ENCODE peak calls at places on chromosome 12, in four cellular contexts. C is lower leg skin, F is epithelial cell of esophagus, V is suprapubic skin. D is an unnamed sample.

GRCh38 chr12:49893753-49894752 is 9.6 kb downstream of the FAIM2 start:
- DNase-seq in C (no peak), F (peak), V (no peak), D (no peak)

GRCh38 chr12:126727656-126728055 is 1539.3 kb upstream of the TMEM132C start:
- DNase-seq in C (no peak), F (no peak), V (no peak), D (no peak)

GRCh38 chr12:30582943-30583342 is 112.7 kb downstream of the IPO8 start:
- DNase-seq in C (no peak), F (peak), V (no peak), D (no peak)

GRCh38 chr12:11763760-11764520 is 114.5 kb downstream of the ETV6 start:
- DNase-seq in C (no peak), F (no peak), V (no peak), D (no peak)

GRCh38 chr12:15770581-15770980 is 18.6 kb downstream of the EPS8 start:
- DNase-seq in C (no peak), F (no peak), V (no peak), D (no peak)

GRCh38 chr12:79959484-79959883 is 24.6 kb upstream of the PPP1R12A start:
- DNase-seq in C (no peak), F (no peak), V (no peak), D (no peak)

GRCh38 chr12:69810870-69811498 is 14.0 kb upstream of the MYRFL start:
- DNase-seq in C (no peak), F (peak), V (no peak), D (no peak)

GRCh38 chr12:70007687-70008086 is 182.7 kb downstream of the MYRFL start:
- DNase-seq in C (no peak), F (peak), V (no peak), D (no peak)

GRCh38 chr12:129332286-129332685 is 479.0 kb downstream of the GLT1D1 start:
- DNase-seq in C (no peak), F (no peak), V (no peak), D (no peak)

GRCh38 chr12:95303476-95303875 is 85.9 kb downstream of the VEZT start:
- DNase-seq in C (no peak), F (no peak), V (no peak), D (no peak)

GRCh38 chr12:52007158-52007921 is 594 bp downstream of the TAMALIN start:
- DNase-seq in C (peak), F (no peak), V (peak), D (peak)

GRCh38 chr12:100267603-100268281 is 765 bp downstream of the SCYL2 start:
- DNase-seq in C (no peak), F (peak), V (peak), D (no peak)

GRCh38 chr12:13343380-13343779 is 146.9 kb downstream of the EMP1 start:
- DNase-seq in C (no peak), F (peak), V (no peak), D (no peak)

GRCh38 chr12:83893101-83893500 is 1019.5 kb downstream of the SLC6A15 start:
- DNase-seq in C (no peak), F (no peak), V (no peak), D (no peak)

GRCh38 chr12:100020370-100020769 is 35.6 kb upstream of the ANKS1B start:
- DNase-seq in C (no peak), F (peak), V (no peak), D (no peak)

GRCh38 chr12:110606253-110606611 is 7.7 kb upstream of the TCTN1 start:
- DNase-seq in C (no peak), F (no peak), V (no peak), D (no peak)

GRCh38 chr12:3179731-3180130 is 102.6 kb downstream of the TSPAN9 start:
- DNase-seq in C (no peak), F (no peak), V (no peak), D (no peak)

GRCh38 chr12:29889737-29890136 is 106.0 kb upstream of the TMTC1 start:
- DNase-seq in C (no peak), F (peak), V (no peak), D (no peak)

GRCh38 chr12:3035171-3035570 is 42.0 kb upstream of the TSPAN9 start:
- DNase-seq in C (no peak), F (no peak), V (no peak), D (no peak)

GRCh38 chr12:126069549-126070165 is 1004.4 kb downstream of the AACS start:
- DNase-seq in C (no peak), F (peak), V (no peak), D (no peak)

GRCh38 chr12:67676624-67677023 is 28.1 kb downstream of the DYRK2 start:
- DNase-seq in C (no peak), F (peak), V (no peak), D (no peak)
- TF ChIP-seq CTCF in C (no peak), F (no peak), V (no peak), D (no peak)

DNA sequence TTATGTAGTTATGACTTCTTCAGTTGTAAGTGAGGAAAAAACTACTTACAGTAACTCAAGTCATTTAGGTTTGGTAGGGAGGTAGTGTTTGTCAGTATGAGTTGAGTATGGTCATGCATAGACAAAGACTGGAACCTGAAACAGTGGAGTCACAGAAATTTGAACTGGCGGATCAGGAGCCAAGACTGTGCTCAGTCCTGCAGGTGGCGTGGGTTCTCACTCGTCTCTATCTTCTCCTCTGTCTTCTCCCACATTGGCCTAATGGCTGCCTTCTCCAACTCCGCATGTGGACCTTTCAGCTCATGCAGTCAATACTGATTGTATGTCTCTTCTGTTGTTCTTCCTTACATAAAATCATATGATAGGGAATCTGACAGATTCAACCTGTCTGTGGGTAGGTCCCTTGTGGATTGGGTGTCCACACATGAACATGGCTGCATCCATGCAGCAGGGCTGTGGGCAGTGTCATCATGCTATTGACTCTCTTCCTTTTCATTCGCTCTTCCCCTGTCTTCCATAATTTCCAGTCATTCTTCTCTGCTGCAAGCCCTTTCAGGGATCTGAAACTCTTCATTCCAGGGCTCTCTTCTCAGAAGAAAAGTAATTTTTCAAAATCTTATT is 78.8 kb upstream of the NEDD1 start:
- DNase-seq in C (no peak), F (no peak), V (no peak), D (no peak)
- TF ChIP-seq CTCF in C (no peak), F (no peak), V (no peak), D (no peak)

GRCh38 chr12:57679697-57680096 is 14.2 kb upstream of the OS9 start:
- DNase-seq in C (no peak), F (no peak), V (no peak), D (no peak)

GRCh38 chr12:57672801-57673200 is 21.1 kb upstream of the OS9 start:
- DNase-seq in C (no peak), F (no peak), V (no peak), D (no peak)

DNA sequence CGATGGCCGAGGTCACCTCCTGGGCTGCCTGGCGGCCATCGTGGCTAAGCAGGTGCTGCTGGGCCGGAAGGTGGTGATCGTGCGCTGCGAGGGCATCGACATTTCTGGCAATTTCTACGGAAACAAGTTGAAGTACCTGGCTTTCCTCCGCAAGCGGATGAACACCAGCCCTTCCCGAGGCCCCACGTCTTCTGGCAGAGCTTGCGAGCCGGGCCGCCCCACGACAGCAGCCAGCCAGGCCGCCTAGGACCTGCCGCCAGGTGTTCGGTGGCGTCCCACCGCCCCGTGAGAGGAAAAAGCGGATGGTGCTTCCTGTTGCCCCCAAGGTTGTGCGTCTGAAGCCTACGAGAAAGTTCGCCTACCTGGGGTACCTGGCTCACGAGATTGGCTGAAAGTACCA is 19.2 kb upstream of the OS9 start:
- DNase-seq in C (no peak), F (no peak), V (no peak), D (no peak)
- TF ChIP-seq CTCF in C (no peak), F (no peak), V (no peak), D (no peak)

DNA sequence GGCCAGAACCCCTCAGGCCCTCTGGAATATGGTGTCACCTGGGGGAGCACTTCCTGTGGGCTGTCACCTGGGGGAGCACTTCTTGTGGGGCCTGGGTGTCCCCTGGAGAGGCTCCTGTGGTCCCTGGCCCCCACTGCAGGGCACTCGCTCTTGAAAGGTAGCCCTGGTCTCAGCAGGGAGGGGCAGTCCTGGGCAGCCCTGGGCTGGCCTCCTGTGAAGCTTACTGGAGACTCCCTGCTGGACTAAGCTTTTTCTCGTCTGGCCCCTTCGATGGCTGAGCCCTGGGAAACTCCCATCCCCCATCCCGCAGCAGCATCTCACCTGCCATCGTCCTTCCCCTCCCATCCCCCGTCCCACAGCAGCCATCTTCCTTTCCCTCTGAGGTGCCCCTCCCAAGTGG is 17.7 kb downstream of the FBRSL1 start:
- DNase-seq in C (no peak), F (no peak), V (no peak), D (no peak)
- TF ChIP-seq CTCF in C (no peak), F (peak), V (no peak), D (no peak)

DNA sequence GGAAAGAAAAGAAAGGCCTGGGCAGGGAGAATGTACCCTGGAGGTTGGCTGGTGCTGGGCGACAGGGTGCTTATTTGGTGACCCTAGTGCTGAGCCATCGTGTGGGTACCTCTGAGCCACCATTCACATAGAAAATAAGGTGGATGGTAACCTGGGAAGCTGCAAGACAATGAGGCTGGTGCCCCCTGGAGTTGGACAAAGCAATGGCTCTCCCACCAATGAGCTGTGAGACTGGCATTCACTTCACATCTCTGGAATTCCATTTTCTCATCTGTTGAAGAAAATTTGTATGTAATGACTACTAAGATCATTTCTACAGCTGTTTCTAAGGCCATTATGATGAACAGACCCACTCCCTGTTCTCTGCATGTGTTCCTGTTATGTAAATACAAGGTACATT is 63.1 kb upstream of the IGF1 start:
- DNase-seq in C (no peak), F (no peak), V (no peak), D (no peak)
- TF ChIP-seq CTCF in C (no peak), F (no peak), V (no peak), D (no peak)

DNA sequence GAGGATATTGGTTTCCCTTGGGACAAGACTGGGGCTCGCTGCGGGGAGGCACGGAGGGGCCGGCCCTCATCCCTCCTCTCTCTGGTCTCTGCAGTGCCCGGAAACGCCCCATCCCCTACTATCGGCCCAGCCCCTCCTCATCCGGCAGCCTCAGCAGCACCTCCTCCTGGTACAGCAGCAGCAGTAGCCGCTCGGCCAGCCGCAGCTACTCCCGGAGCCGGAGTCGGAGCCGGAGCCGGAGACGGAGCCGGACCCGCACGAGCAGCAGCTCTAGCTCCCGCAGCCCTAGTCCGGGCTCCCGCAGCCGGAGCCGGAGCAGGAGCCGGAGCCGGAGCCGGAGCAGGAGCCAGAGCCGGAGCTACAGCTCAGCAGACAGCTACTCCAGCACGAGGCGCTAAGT is 22.3 kb upstream of the HSPB8 start:
- DNase-seq in C (no peak), F (no peak), V (no peak), D (no peak)
- TF ChIP-seq CTCF in C (no peak), F (no peak), V (no peak), D (no peak)

GRCh38 chr12:93537769-93538168 is 34.7 kb upstream of the SOCS2 start:
- DNase-seq in C (no peak), F (no peak), V (no peak), D (no peak)
- TF ChIP-seq CTCF in C (no peak), F (no peak), V (no peak), D (no peak)

DNA sequence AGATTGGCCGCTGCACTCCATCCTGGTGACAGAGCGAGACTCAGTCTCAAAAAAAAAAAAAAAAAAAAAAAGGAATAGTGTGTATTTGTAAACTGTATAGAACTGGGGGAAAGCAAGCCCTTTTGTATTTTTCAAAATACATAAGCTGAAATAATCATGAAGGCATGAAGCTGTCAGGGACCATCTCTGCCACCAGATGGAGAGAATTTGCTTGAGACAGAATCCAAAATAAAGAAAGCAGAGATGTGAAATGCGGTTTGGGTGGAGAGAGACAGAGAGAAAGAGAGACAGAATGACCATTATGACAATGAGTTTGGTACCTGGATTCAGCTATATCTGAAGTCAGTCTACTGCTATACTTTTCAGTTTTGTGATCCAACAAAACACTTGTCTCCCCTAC is 155.7 kb upstream of the LRIG3 start:
- DNase-seq in C (no peak), F (no peak), V (no peak), D (no peak)
- TF ChIP-seq CTCF in C (no peak), F (peak), V (no peak), D (no peak)

GRCh38 chr12:124928912-124929530 is 14.6 kb upstream of the UBC start:
- DNase-seq in C (no peak), F (peak), V (peak), D (no peak)
- TF ChIP-seq CTCF in C (no peak), F (no peak), V (no peak), D (no peak)

D was measured in activated B cell treated with CpG ODN at 0.5 μM for 24 hours.